ENCODE peak calls at places on chromosome 19, in six cellular contexts. One of them, this sample, is unnamed.

GRCh38 chr19:11465605-11466004 is 15.2 kb downstream of the ELAVL3 start:
- DNase-seq in HEK293T: no peak
- DNase-seq in K562: no peak
- DNase-seq in HepG2: no peak
- DNase-seq in A549: no peak
- DNase-seq in IMR-90: no peak
- DNase-seq in this sample: no peak

GRCh38 chr19:38647966-38648788 is 728 bp downstream of the ACTN4 start:
- DNase-seq in K562: no peak
- DNase-seq in A549: no peak
- DNase-seq in HEK293T: no peak
- DNase-seq in IMR-90: no peak
- DNase-seq in HepG2: no peak
- DNase-seq in this sample: no peak

GRCh38 chr19:49793561-49793840 is 19.6 kb downstream of the FUZ start:
- DNase-seq in HepG2: no peak
- DNase-seq in A549: peak; percentile 42
- DNase-seq in HEK293T: no peak
- DNase-seq in K562: no peak
- DNase-seq in IMR-90: peak; percentile 57
- DNase-seq in this sample: no peak

GRCh38 chr19:31294189-31294588 is 55.0 kb downstream of the TSHZ3 start:
- DNase-seq in IMR-90: no peak
- DNase-seq in HepG2: no peak
- DNase-seq in A549: no peak
- DNase-seq in K562: no peak
- DNase-seq in HEK293T: no peak
- DNase-seq in this sample: no peak

GRCh38 chr19:46635920-46636761 is at the start of gene GNG8:
- DNase-seq in HepG2: no peak
- DNase-seq in HEK293T: no peak
- DNase-seq in IMR-90: no peak
- DNase-seq in A549: no peak
- DNase-seq in K562: peak; percentile 54
- DNase-seq in this sample: no peak

GRCh38 chr19:18774107-18774506 is 17.0 kb downstream of the COMP start:
- DNase-seq in IMR-90: no peak
- DNase-seq in HEK293T: no peak
- DNase-seq in A549: no peak
- DNase-seq in HepG2: no peak
- DNase-seq in K562: no peak
- DNase-seq in this sample: no peak

GRCh38 chr19:28644261-28644660 is 568.7 kb downstream of the UQCRFS1 start:
- DNase-seq in A549: no peak
- DNase-seq in HepG2: no peak
- DNase-seq in K562: no peak
- DNase-seq in HEK293T: no peak
- DNase-seq in IMR-90: no peak
- DNase-seq in this sample: no peak

GRCh38 chr19:661427-662196 is 1.4 kb downstream of the RNF126 start:
- DNase-seq in K562: peak; percentile 38
- DNase-seq in HepG2: no peak
- DNase-seq in A549: no peak
- DNase-seq in HEK293T: no peak
- DNase-seq in IMR-90: no peak
- DNase-seq in this sample: no peak

GRCh38 chr19:13764101-13764807 is at the start of gene MRI1:
- DNase-seq in A549: peak; percentile 40
- DNase-seq in HEK293T: peak; percentile 87
- DNase-seq in IMR-90: peak; percentile 60
- DNase-seq in K562: peak; percentile 91
- DNase-seq in HepG2: peak; percentile 39
- DNase-seq in this sample: no peak
- TF ChIP-seq BHLHE40 in A549: no peak
- TF ChIP-seq BHLHE40 in HEK293T: no peak
- TF ChIP-seq BHLHE40 in IMR-90: no peak
- TF ChIP-seq BHLHE40 in K562: no peak
- TF ChIP-seq BHLHE40 in HepG2: no peak
- TF ChIP-seq BHLHE40 in this sample: no peak

GRCh38 chr19:50921391-50922315 is 10.5 kb upstream of the KLK4 start:
- DNase-seq in K562: no peak
- DNase-seq in A549: peak; percentile 31
- DNase-seq in HepG2: no peak
- DNase-seq in IMR-90: no peak
- DNase-seq in HEK293T: no peak
- DNase-seq in this sample: no peak
- TF ChIP-seq BHLHE40 in K562: no peak
- TF ChIP-seq BHLHE40 in A549: no peak
- TF ChIP-seq BHLHE40 in HepG2: no peak
- TF ChIP-seq BHLHE40 in IMR-90: no peak
- TF ChIP-seq BHLHE40 in HEK293T: no peak
- TF ChIP-seq BHLHE40 in this sample: no peak

GRCh38 chr19:3058009-3058820 is 4.1 kb downstream of the TLE5 start:
- DNase-seq in K562: no peak
- DNase-seq in HepG2: no peak
- DNase-seq in HEK293T: no peak
- DNase-seq in A549: no peak
- DNase-seq in IMR-90: no peak
- DNase-seq in this sample: no peak
- TF ChIP-seq BHLHE40 in K562: no peak
- TF ChIP-seq BHLHE40 in HepG2: no peak
- TF ChIP-seq BHLHE40 in HEK293T: no peak
- TF ChIP-seq BHLHE40 in A549: no peak
- TF ChIP-seq BHLHE40 in IMR-90: no peak
- TF ChIP-seq BHLHE40 in this sample: no peak

GRCh38 chr19:7010722-7011593 is 10.3 kb downstream of the MBD3L2B start:
- DNase-seq in A549: no peak
- DNase-seq in IMR-90: no peak
- DNase-seq in HepG2: no peak
- DNase-seq in HEK293T: no peak
- DNase-seq in K562: no peak
- DNase-seq in this sample: no peak

GRCh38 chr19:7018828-7019227 is 2.4 kb downstream of the MBD3L2B start:
- DNase-seq in A549: no peak
- DNase-seq in HepG2: no peak
- DNase-seq in K562: no peak
- DNase-seq in IMR-90: no peak
- DNase-seq in HEK293T: no peak
- DNase-seq in this sample: no peak

GRCh38 chr19:7007859-7008258 is 13.4 kb downstream of the MBD3L2B start:
- DNase-seq in HEK293T: no peak
- DNase-seq in IMR-90: no peak
- DNase-seq in A549: no peak
- DNase-seq in HepG2: no peak
- DNase-seq in K562: no peak
- DNase-seq in this sample: no peak

GRCh38 chr19:7013678-7014077 is 7.6 kb downstream of the MBD3L2B start:
- DNase-seq in HepG2: no peak
- DNase-seq in HEK293T: no peak
- DNase-seq in K562: no peak
- DNase-seq in IMR-90: no peak
- DNase-seq in A549: no peak
- DNase-seq in this sample: peak; percentile 68
- TF ChIP-seq BHLHE40 in HepG2: no peak
- TF ChIP-seq BHLHE40 in HEK293T: no peak
- TF ChIP-seq BHLHE40 in K562: no peak
- TF ChIP-seq BHLHE40 in IMR-90: no peak
- TF ChIP-seq BHLHE40 in A549: no peak
- TF ChIP-seq BHLHE40 in this sample: peak; percentile 37

GRCh38 chr19:35272954-35273649 is 4.3 kb downstream of the USF2 start:
- DNase-seq in A549: no peak
- DNase-seq in K562: no peak
- DNase-seq in HepG2: no peak
- DNase-seq in IMR-90: no peak
- DNase-seq in HEK293T: no peak
- DNase-seq in this sample: no peak

GRCh38 chr19:35274323-35274722 is 5.6 kb downstream of the USF2 start:
- DNase-seq in A549: no peak
- DNase-seq in K562: no peak
- DNase-seq in IMR-90: no peak
- DNase-seq in HepG2: no peak
- DNase-seq in HEK293T: no peak
- DNase-seq in this sample: no peak

GRCh38 chr19:35271546-35271945 is 2.8 kb downstream of the USF2 start:
- DNase-seq in IMR-90: no peak
- DNase-seq in HepG2: no peak
- DNase-seq in K562: no peak
- DNase-seq in HEK293T: no peak
- DNase-seq in A549: no peak
- DNase-seq in this sample: no peak

GRCh38 chr19:35272122-35272715 is 3.5 kb downstream of the USF2 start:
- DNase-seq in A549: no peak
- DNase-seq in HepG2: no peak
- DNase-seq in K562: no peak
- DNase-seq in HEK293T: no peak
- DNase-seq in IMR-90: no peak
- DNase-seq in this sample: no peak

DNA sequence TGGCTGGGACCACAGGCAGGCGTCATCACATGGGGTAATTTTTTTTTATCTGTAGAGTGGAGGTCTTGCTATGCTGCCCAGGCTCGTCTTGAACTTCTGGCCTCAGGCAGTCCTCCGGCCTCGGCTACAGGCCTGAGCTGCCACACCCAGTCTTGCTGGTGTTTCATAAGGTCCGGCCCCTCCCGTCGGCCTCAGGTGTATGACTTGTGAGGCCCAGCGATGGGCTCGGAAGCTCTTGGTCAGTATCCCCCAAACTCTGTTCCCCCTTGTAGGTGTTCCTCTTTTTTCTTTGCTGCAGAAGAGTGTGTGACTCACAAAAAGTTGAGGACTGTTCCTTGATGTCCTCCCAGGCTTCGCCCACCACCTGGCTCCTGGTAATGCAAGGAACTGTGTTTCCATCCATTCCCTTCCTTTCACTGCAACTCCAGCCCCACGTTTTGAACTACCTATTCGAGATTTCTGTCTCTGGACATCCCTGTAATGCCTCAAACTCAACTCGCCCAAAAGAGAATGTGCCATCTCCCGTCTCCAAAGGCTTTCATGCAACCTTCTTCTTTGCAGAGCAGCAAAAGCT is 5.0 kb downstream of the USF2 start:
- DNase-seq in A549: no peak
- DNase-seq in IMR-90: no peak
- DNase-seq in K562: no peak
- DNase-seq in HepG2: no peak
- DNase-seq in HEK293T: no peak
- DNase-seq in this sample: no peak
- TF ChIP-seq BHLHE40 in A549: no peak
- TF ChIP-seq BHLHE40 in IMR-90: no peak
- TF ChIP-seq BHLHE40 in K562: no peak
- TF ChIP-seq BHLHE40 in HepG2: no peak
- TF ChIP-seq BHLHE40 in HEK293T: no peak
- TF ChIP-seq BHLHE40 in this sample: no peak

GRCh38 chr19:55176116-55176515 is 4.0 kb downstream of the SYT5 start:
- DNase-seq in K562: peak; percentile 44
- DNase-seq in IMR-90: no peak
- DNase-seq in HepG2: no peak
- DNase-seq in A549: peak; percentile 53
- DNase-seq in HEK293T: no peak
- DNase-seq in this sample: no peak

GRCh38 chr19:55173186-55173716 is 6.8 kb upstream of the DNAAF3 start:
- DNase-seq in A549: no peak
- DNase-seq in HEK293T: no peak
- DNase-seq in IMR-90: no peak
- DNase-seq in K562: no peak
- DNase-seq in HepG2: no peak
- DNase-seq in this sample: no peak

GRCh38 chr19:55173717-55174409 is 6.2 kb downstream of the SYT5 start:
- DNase-seq in K562: peak; percentile 94
- DNase-seq in A549: peak; percentile 93
- DNase-seq in IMR-90: peak; percentile 43
- DNase-seq in HEK293T: peak; percentile 83
- DNase-seq in HepG2: peak; percentile 39
- DNase-seq in this sample: no peak

GRCh38 chr19:55175117-55175867 is 4.8 kb downstream of the SYT5 start:
- DNase-seq in HEK293T: no peak
- DNase-seq in A549: no peak
- DNase-seq in HepG2: no peak
- DNase-seq in IMR-90: no peak
- DNase-seq in K562: peak; percentile 96
- DNase-seq in this sample: no peak

DNA sequence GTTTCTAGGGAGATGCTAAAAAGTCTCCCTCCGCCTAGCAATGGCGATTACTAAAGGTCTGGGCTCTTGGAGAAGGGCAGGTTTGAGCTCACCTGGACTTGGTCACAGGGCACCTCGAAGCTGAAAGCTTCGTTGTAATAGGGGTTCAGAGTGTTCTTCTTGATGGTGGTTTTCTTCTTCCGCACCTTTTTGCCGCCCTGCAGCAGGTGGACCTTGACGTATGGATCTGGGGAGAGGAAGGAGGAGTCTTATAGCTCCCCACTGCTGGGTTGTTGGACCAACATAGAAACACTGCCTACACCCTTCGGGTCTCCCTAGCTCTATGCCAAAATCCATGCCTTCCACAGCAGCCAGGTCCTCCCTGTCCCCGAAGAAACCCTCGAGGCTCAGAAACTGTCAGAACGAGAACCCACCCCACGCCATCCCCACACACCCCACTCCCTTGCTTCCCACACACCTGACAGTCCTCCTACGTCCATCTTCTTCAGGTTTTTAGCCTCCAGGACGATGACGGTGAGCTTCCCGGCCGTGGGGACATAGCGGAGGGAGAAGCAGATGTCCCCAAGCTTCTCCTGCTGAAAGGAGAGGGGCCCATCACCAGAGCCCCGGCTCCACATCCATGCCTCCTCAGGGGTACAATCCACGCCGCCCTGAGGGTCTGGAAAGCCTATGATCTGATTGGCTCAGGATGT is 5.5 kb downstream of the SYT5 start:
- DNase-seq in HepG2: no peak
- DNase-seq in A549: no peak
- DNase-seq in IMR-90: no peak
- DNase-seq in HEK293T: no peak
- DNase-seq in K562: peak; percentile 21
- DNase-seq in this sample: no peak
- TF ChIP-seq BHLHE40 in HepG2: no peak
- TF ChIP-seq BHLHE40 in A549: no peak
- TF ChIP-seq BHLHE40 in IMR-90: no peak
- TF ChIP-seq BHLHE40 in HEK293T: no peak
- TF ChIP-seq BHLHE40 in K562: no peak
- TF ChIP-seq BHLHE40 in this sample: no peak

GRCh38 chr19:55528030-55528801 is 8.7 kb downstream of the SBK2 start:
- DNase-seq in K562: no peak
- DNase-seq in A549: peak; percentile 64
- DNase-seq in HepG2: peak; percentile 30
- DNase-seq in IMR-90: peak; percentile 35
- DNase-seq in HEK293T: no peak
- DNase-seq in this sample: no peak
- TF ChIP-seq BHLHE40 in K562: no peak
- TF ChIP-seq BHLHE40 in A549: no peak
- TF ChIP-seq BHLHE40 in HepG2: no peak
- TF ChIP-seq BHLHE40 in IMR-90: no peak
- TF ChIP-seq BHLHE40 in HEK293T: no peak
- TF ChIP-seq BHLHE40 in this sample: no peak